ENCODE peak calls at places on chromosome 6, in seven cellular contexts. Q, X, D, S, C, R and Z are unnamed samples.

GRCh38 chr6:149925253-149925973 is 2.5 kb upstream of the RAET1G start:
- DNase-seq in R (no peak), S (peak; percentile 29), D (no peak), C (peak; percentile 27), X (no peak), Q (peak; percentile 54), Z (peak; percentile 29)

GRCh38 chr6:147267658-147268057 is 63.4 kb downstream of the STXBP5 start:
- DNase-seq in Q (no peak), D (no peak), X (no peak), R (no peak), C (no peak), S (no peak), Z (peak; percentile 15)

GRCh38 chr6:12865782-12866181 is 149.2 kb downstream of the PHACTR1 start:
- DNase-seq in Q (no peak), R (no peak), D (no peak), S (no peak), C (no peak), X (no peak), Z (no peak)

GRCh38 chr6:38805682-38806081 is 90.6 kb downstream of the DNAH8 start:
- DNase-seq in X (no peak), D (no peak), S (no peak), C (no peak), R (no peak), Q (no peak), Z (no peak)

GRCh38 chr6:54074591-54075195 is 36.5 kb upstream of the MLIP start:
- DNase-seq in Q (peak; percentile 38), X (no peak), D (no peak), C (no peak), S (no peak), R (no peak), Z (no peak)

GRCh38 chr6:138988469-138988834 is 399 bp upstream of the REPS1 start:
- DNase-seq in Q (peak; percentile 41), R (no peak), C (no peak), S (no peak), X (no peak), D (no peak), Z (no peak)

GRCh38 chr6:18261877-18262276 is 2.5 kb downstream of the DEK start:
- DNase-seq in Q (no peak), C (no peak), R (no peak), X (no peak), S (no peak), D (no peak), Z (no peak)

GRCh38 chr6:90294614-90294988 is 2.0 kb downstream of the BACH2 start:
- DNase-seq in D (no peak), C (peak; percentile 15), X (no peak), S (no peak), R (no peak), Q (no peak), Z (peak; percentile 12)

GRCh38 chr6:135451617-135452190 is 45.8 kb downstream of the AHI1 start:
- DNase-seq in Q (peak; percentile 64), R (peak; percentile 15), C (no peak), D (no peak), S (peak; percentile 89), X (peak; percentile 10), Z (peak; percentile 41)

GRCh38 chr6:79494841-79495240 is 42.4 kb downstream of the LCA5 start:
- DNase-seq in D (no peak), Q (peak; percentile 11), R (peak; percentile 13), C (no peak), X (no peak), S (no peak), Z (no peak)

GRCh38 chr6:155505560-155505959 is 49.9 kb upstream of the NOX3 start:
- DNase-seq in C (no peak), Q (peak; percentile 40), D (no peak), X (no peak), R (no peak), S (no peak), Z (no peak)

GRCh38 chr6:37897321-37897720 is 77.8 kb downstream of the ZFAND3 start:
- DNase-seq in C (no peak), S (no peak), X (no peak), Q (peak; percentile 52), R (no peak), D (no peak), Z (peak; percentile 86)

GRCh38 chr6:170052991-170053821 is 237.7 kb downstream of the DLL1 start:
- DNase-seq in X (no peak), S (no peak), Q (no peak), C (no peak), D (no peak), R (no peak), Z (no peak)

GRCh38 chr6:143335865-143336264 is 114.6 kb downstream of the ADAT2 start:
- DNase-seq in D (no peak), X (no peak), R (no peak), S (no peak), Q (no peak), C (no peak), Z (no peak)

GRCh38 chr6:150535151-150535816 is 64.4 kb upstream of the PLEKHG1 start:
- DNase-seq in D (no peak), S (no peak), C (no peak), X (no peak), Q (no peak), R (no peak), Z (no peak)

GRCh38 chr6:32858194-32858593 is 4.2 kb downstream of the PSMB9 start:
- DNase-seq in R (no peak), X (no peak), C (no peak), S (no peak), Q (no peak), D (no peak), Z (no peak)

GRCh38 chr6:139655783-139656705 is 281.6 kb upstream of the CITED2 start:
- DNase-seq in C (peak; percentile 96), Q (peak; percentile 35), R (peak; percentile 24), D (peak; percentile 1), X (no peak), S (no peak), Z (no peak)

GRCh38 chr6:21157186-21157929 is 436.2 kb upstream of the SOX4 start:
- DNase-seq in X (no peak), R (no peak), Q (no peak), S (no peak), C (no peak), D (no peak), Z (no peak)

GRCh38 chr6:88492824-88493223 is 326.7 kb upstream of the CNR1 start:
- DNase-seq in D (no peak), C (no peak), Q (peak; percentile 77), X (no peak), R (peak; percentile 24), S (no peak), Z (peak; percentile 54)

GRCh38 chr6:85574932-85575598 is 18.6 kb downstream of the SNX14 start:
- DNase-seq in R (no peak), D (no peak), C (no peak), Q (peak; percentile 61), X (no peak), S (no peak), Z (peak; percentile 84)

GRCh38 chr6:137866914-137867684 is at the start of gene TNFAIP3:
- DNase-seq in C (peak; percentile 95), Q (peak; percentile 97), S (peak; percentile 95), R (peak; percentile 95), D (peak; percentile 52), X (peak; percentile 72), Z (peak; percentile 95)

GRCh38 chr6:73134588-73134987 is 90.7 kb downstream of the KHDC1L start:
- DNase-seq in X (no peak), Q (peak; percentile 58), S (peak; percentile 89), R (peak; percentile 70), D (no peak), C (peak; percentile 29), Z (peak; percentile 20)

GRCh38 chr6:125519367-125519766 is 217.6 kb upstream of the HDDC2 start:
- DNase-seq in Q (no peak), X (no peak), C (no peak), R (no peak), S (no peak), D (no peak), Z (no peak)

GRCh38 chr6:5490495-5491069 is 229.3 kb downstream of the FARS2 start:
- DNase-seq in D (peak; percentile 88), R (no peak), S (no peak), C (no peak), X (no peak), Q (no peak), Z (no peak)

GRCh38 chr6:130961148-130961547 is 101.9 kb downstream of the EPB41L2 start:
- DNase-seq in X (no peak), R (no peak), Q (no peak), C (no peak), D (no peak), S (no peak), Z (no peak)

GRCh38 chr6:156449128-156449527 is 328.1 kb upstream of the ARID1B start:
- DNase-seq in D (no peak), X (no peak), C (no peak), S (no peak), Q (no peak), R (no peak), Z (no peak)

GRCh38 chr6:138334000-138334399 is 43.7 kb upstream of the SMIM28 start:
- DNase-seq in S (no peak), C (no peak), D (no peak), R (no peak), X (no peak), Q (no peak), Z (no peak)

GRCh38 chr6:169224185-169224695 is 29.4 kb downstream of the THBS2 start:
- DNase-seq in Q (peak; percentile 82), D (no peak), C (no peak), S (no peak), X (no peak), R (no peak), Z (peak; percentile 88)

GRCh38 chr6:43347444-43347843 is 22.0 kb downstream of the ZNF318 start:
- DNase-seq in R (no peak), S (no peak), Q (no peak), X (no peak), D (no peak), C (no peak), Z (no peak)

GRCh38 chr6:36676142-36677058 is 2.1 kb upstream of the CDKN1A start:
- DNase-seq in S (no peak), D (peak; percentile 59), R (no peak), Q (peak; percentile 57), C (no peak), X (no peak), Z (peak; percentile 60)

GRCh38 chr6:20652691-20653479 is 118.6 kb downstream of the CDKAL1 start:
- DNase-seq in X (no peak), Q (peak; percentile 78), S (no peak), D (no peak), C (no peak), R (no peak), Z (peak; percentile 84)

GRCh38 chr6:155400022-155400965 is 55.3 kb downstream of the NOX3 start:
- DNase-seq in Q (no peak), S (no peak), C (no peak), D (no peak), X (peak; percentile 19), R (no peak), Z (no peak)

GRCh38 chr6:135498178-135498841 is 770 bp upstream of the AHI1 start:
- DNase-seq in X (peak; percentile 70), Q (peak; percentile 98), S (peak; percentile 84), C (peak; percentile 78), D (peak; percentile 56), R (peak; percentile 26), Z (peak; percentile 95)

GRCh38 chr6:156279306-156279969 is 497.7 kb upstream of the ARID1B start:
- DNase-seq in S (no peak), D (no peak), R (no peak), X (no peak), C (no peak), Q (no peak), Z (no peak)

GRCh38 chr6:8780653-8781052 is 345.3 kb upstream of the SLC35B3 start:
- DNase-seq in C (no peak), Q (no peak), X (no peak), S (no peak), R (no peak), D (no peak), Z (no peak)

GRCh38 chr6:28383235-28384142 is 16.1 kb downstream of the ZSCAN12 start:
- DNase-seq in Q (peak; percentile 97), D (peak; percentile 79), S (peak; percentile 27), C (peak; percentile 93), X (peak; percentile 10), R (peak; percentile 86), Z (peak; percentile 93)

GRCh38 chr6:163354779-163355431 is 59.6 kb upstream of the QKI start:
- DNase-seq in X (no peak), R (no peak), D (no peak), S (no peak), Q (no peak), C (no peak), Z (peak; percentile 32)